ENCODE peak calls at places on chromosomes 2 and 18, in seven cellular contexts. One of them, this sample, is unnamed.

GRCh38 chr18:59096098-59096779 is 43.4 kb upstream of the SEC11C start:
- DNase-seq in GM06990: no peak
- DNase-seq in HFFc6: no peak
- DNase-seq in lower leg skin: no peak
- DNase-seq in CD4-positive, alpha-beta T cell: no peak
- DNase-seq in astrocyte of the spinal cord: no peak
- DNase-seq in NCI-H345: peak
- DNase-seq in this sample: no peak

GRCh38 chr18:59885579-59886163 is 14.1 kb upstream of the PMAIP1 start:
- DNase-seq in HFFc6: peak
- DNase-seq in NCI-H345: no peak
- DNase-seq in lower leg skin: no peak
- DNase-seq in astrocyte of the spinal cord: peak
- DNase-seq in CD4-positive, alpha-beta T cell: no peak
- DNase-seq in GM06990: peak
- DNase-seq in this sample: peak

GRCh38 chr2:182867411-182868048 is 1.1 kb upstream of the FRZB start:
- DNase-seq in CD4-positive, alpha-beta T cell: no peak
- DNase-seq in NCI-H345: no peak
- DNase-seq in astrocyte of the spinal cord: no peak
- DNase-seq in lower leg skin: no peak
- DNase-seq in HFFc6: no peak
- DNase-seq in GM06990: no peak
- DNase-seq in this sample: no peak

GRCh38 chr2:158988501-158988900 is 20.1 kb downstream of the TANC1 start:
- DNase-seq in astrocyte of the spinal cord: no peak
- DNase-seq in CD4-positive, alpha-beta T cell: no peak
- DNase-seq in lower leg skin: no peak
- DNase-seq in NCI-H345: no peak
- DNase-seq in HFFc6: no peak
- DNase-seq in GM06990: no peak
- DNase-seq in this sample: no peak

GRCh38 chr2:7673843-7674242 is 756.6 kb downstream of the RNF144A start:
- DNase-seq in HFFc6: peak
- DNase-seq in astrocyte of the spinal cord: peak
- DNase-seq in GM06990: no peak
- DNase-seq in lower leg skin: no peak
- DNase-seq in CD4-positive, alpha-beta T cell: no peak
- DNase-seq in NCI-H345: no peak
- DNase-seq in this sample: no peak

GRCh38 chr18:60894254-60894945 is 438.8 kb upstream of the CDH20 start:
- DNase-seq in astrocyte of the spinal cord: no peak
- DNase-seq in lower leg skin: no peak
- DNase-seq in CD4-positive, alpha-beta T cell: no peak
- DNase-seq in GM06990: no peak
- DNase-seq in NCI-H345: no peak
- DNase-seq in HFFc6: no peak
- DNase-seq in this sample: no peak

GRCh38 chr2:85537600-85538506 is 1.1 kb upstream of the MAT2A start:
- DNase-seq in GM06990: peak
- DNase-seq in NCI-H345: peak
- DNase-seq in lower leg skin: peak
- DNase-seq in HFFc6: no peak
- DNase-seq in CD4-positive, alpha-beta T cell: no peak
- DNase-seq in astrocyte of the spinal cord: no peak
- DNase-seq in this sample: no peak

GRCh38 chr2:99471635-99472326 is 18.0 kb downstream of the REV1 start:
- DNase-seq in GM06990: no peak
- DNase-seq in CD4-positive, alpha-beta T cell: no peak
- DNase-seq in NCI-H345: no peak
- DNase-seq in lower leg skin: no peak
- DNase-seq in HFFc6: no peak
- DNase-seq in astrocyte of the spinal cord: no peak
- DNase-seq in this sample: no peak

GRCh38 chr18:25896178-25896780 is 194.1 kb downstream of the SS18 start:
- DNase-seq in astrocyte of the spinal cord: peak
- DNase-seq in HFFc6: peak
- DNase-seq in GM06990: no peak
- DNase-seq in lower leg skin: no peak
- DNase-seq in CD4-positive, alpha-beta T cell: peak
- DNase-seq in NCI-H345: peak
- DNase-seq in this sample: peak

GRCh38 chr2:136281281-136282117 is 163.6 kb upstream of the CXCR4 start:
- DNase-seq in lower leg skin: no peak
- DNase-seq in GM06990: peak
- DNase-seq in astrocyte of the spinal cord: no peak
- DNase-seq in CD4-positive, alpha-beta T cell: peak
- DNase-seq in HFFc6: no peak
- DNase-seq in NCI-H345: no peak
- DNase-seq in this sample: no peak

GRCh38 chr2:225670111-225670974 is 270.8 kb downstream of the NYAP2 start:
- DNase-seq in HFFc6: peak
- DNase-seq in GM06990: no peak
- DNase-seq in astrocyte of the spinal cord: peak
- DNase-seq in NCI-H345: peak
- DNase-seq in lower leg skin: no peak
- DNase-seq in CD4-positive, alpha-beta T cell: no peak
- DNase-seq in this sample: no peak

GRCh38 chr2:32484907-32485306 is 128.1 kb downstream of the BIRC6 start:
- DNase-seq in GM06990: no peak
- DNase-seq in HFFc6: peak
- DNase-seq in lower leg skin: peak
- DNase-seq in CD4-positive, alpha-beta T cell: no peak
- DNase-seq in NCI-H345: no peak
- DNase-seq in astrocyte of the spinal cord: peak
- DNase-seq in this sample: peak

GRCh38 chr2:75548036-75548573 is 12.6 kb downstream of the EVA1A start:
- DNase-seq in lower leg skin: no peak
- DNase-seq in CD4-positive, alpha-beta T cell: no peak
- DNase-seq in HFFc6: no peak
- DNase-seq in astrocyte of the spinal cord: no peak
- DNase-seq in GM06990: no peak
- DNase-seq in NCI-H345: peak
- DNase-seq in this sample: peak

GRCh38 chr2:102703748-102704147 is 58.1 kb upstream of the TMEM182 start:
- DNase-seq in CD4-positive, alpha-beta T cell: no peak
- DNase-seq in NCI-H345: peak
- DNase-seq in lower leg skin: no peak
- DNase-seq in GM06990: no peak
- DNase-seq in HFFc6: peak
- DNase-seq in astrocyte of the spinal cord: peak
- DNase-seq in this sample: no peak

GRCh38 chr2:233384811-233385488 is 30.7 kb downstream of the DGKD start:
- DNase-seq in CD4-positive, alpha-beta T cell: no peak
- DNase-seq in GM06990: no peak
- DNase-seq in HFFc6: no peak
- DNase-seq in NCI-H345: no peak
- DNase-seq in lower leg skin: no peak
- DNase-seq in astrocyte of the spinal cord: no peak
- DNase-seq in this sample: no peak

GRCh38 chr2:72896446-72896845 is 9.2 kb downstream of the SPR start:
- DNase-seq in HFFc6: no peak
- DNase-seq in GM06990: no peak
- DNase-seq in lower leg skin: no peak
- DNase-seq in NCI-H345: no peak
- DNase-seq in astrocyte of the spinal cord: no peak
- DNase-seq in CD4-positive, alpha-beta T cell: no peak
- DNase-seq in this sample: no peak

GRCh38 chr2:121561617-121562268 is 31.1 kb downstream of the RNU4ATAC start:
- DNase-seq in NCI-H345: no peak
- DNase-seq in GM06990: no peak
- DNase-seq in astrocyte of the spinal cord: peak
- DNase-seq in HFFc6: peak
- DNase-seq in CD4-positive, alpha-beta T cell: no peak
- DNase-seq in lower leg skin: no peak
- DNase-seq in this sample: no peak

GRCh38 chr2:46187112-46187618 is 110.0 kb upstream of the EPAS1 start:
- DNase-seq in lower leg skin: no peak
- DNase-seq in GM06990: peak
- DNase-seq in CD4-positive, alpha-beta T cell: no peak
- DNase-seq in NCI-H345: no peak
- DNase-seq in astrocyte of the spinal cord: peak
- DNase-seq in HFFc6: peak
- DNase-seq in this sample: no peak

GRCh38 chr18:8329186-8329771 is 280.0 kb upstream of the RAB12 start:
- DNase-seq in lower leg skin: no peak
- DNase-seq in GM06990: no peak
- DNase-seq in HFFc6: peak
- DNase-seq in astrocyte of the spinal cord: peak
- DNase-seq in CD4-positive, alpha-beta T cell: no peak
- DNase-seq in NCI-H345: peak
- DNase-seq in this sample: no peak

GRCh38 chr18:11752116-11752911 is 63.2 kb downstream of the GNAL start:
- DNase-seq in CD4-positive, alpha-beta T cell: no peak
- DNase-seq in astrocyte of the spinal cord: peak
- DNase-seq in NCI-H345: no peak
- DNase-seq in GM06990: no peak
- DNase-seq in lower leg skin: no peak
- DNase-seq in HFFc6: no peak
- DNase-seq in this sample: no peak

GRCh38 chr2:241417626-241418025 is 61.5 kb downstream of the FARP2 start:
- DNase-seq in NCI-H345: peak
- DNase-seq in astrocyte of the spinal cord: no peak
- DNase-seq in GM06990: no peak
- DNase-seq in lower leg skin: no peak
- DNase-seq in CD4-positive, alpha-beta T cell: no peak
- DNase-seq in HFFc6: no peak
- DNase-seq in this sample: no peak

GRCh38 chr2:181570833-181571661 is 85.9 kb downstream of the CERKL start:
- DNase-seq in astrocyte of the spinal cord: peak
- DNase-seq in NCI-H345: no peak
- DNase-seq in GM06990: no peak
- DNase-seq in lower leg skin: no peak
- DNase-seq in CD4-positive, alpha-beta T cell: no peak
- DNase-seq in HFFc6: no peak
- DNase-seq in this sample: peak

GRCh38 chr2:210553371-210553770 is 3.0 kb upstream of the CPS1 start:
- DNase-seq in CD4-positive, alpha-beta T cell: no peak
- DNase-seq in astrocyte of the spinal cord: peak
- DNase-seq in NCI-H345: no peak
- DNase-seq in GM06990: no peak
- DNase-seq in HFFc6: no peak
- DNase-seq in lower leg skin: no peak
- DNase-seq in this sample: peak

GRCh38 chr2:17951563-17951962 is 73.1 kb downstream of the KCNS3 start:
- DNase-seq in NCI-H345: no peak
- DNase-seq in HFFc6: no peak
- DNase-seq in astrocyte of the spinal cord: no peak
- DNase-seq in GM06990: no peak
- DNase-seq in lower leg skin: no peak
- DNase-seq in CD4-positive, alpha-beta T cell: no peak
- DNase-seq in this sample: no peak

GRCh38 chr2:18546586-18546985 is 13.9 kb downstream of the RDH14 start:
- DNase-seq in HFFc6: no peak
- DNase-seq in lower leg skin: no peak
- DNase-seq in astrocyte of the spinal cord: no peak
- DNase-seq in NCI-H345: peak
- DNase-seq in CD4-positive, alpha-beta T cell: no peak
- DNase-seq in GM06990: no peak
- DNase-seq in this sample: no peak

GRCh38 chr2:3725458-3726250 is 22.3 kb downstream of the DCDC2C start:
- DNase-seq in HFFc6: no peak
- DNase-seq in CD4-positive, alpha-beta T cell: no peak
- DNase-seq in GM06990: no peak
- DNase-seq in NCI-H345: no peak
- DNase-seq in astrocyte of the spinal cord: no peak
- DNase-seq in lower leg skin: no peak
- DNase-seq in this sample: no peak

GRCh38 chr2:226023383-226023782 is 623.9 kb downstream of the NYAP2 start:
- DNase-seq in NCI-H345: no peak
- DNase-seq in GM06990: no peak
- DNase-seq in lower leg skin: no peak
- DNase-seq in astrocyte of the spinal cord: no peak
- DNase-seq in HFFc6: no peak
- DNase-seq in CD4-positive, alpha-beta T cell: no peak
- DNase-seq in this sample: peak

GRCh38 chr18:48992791-48993555 is 42.2 kb upstream of the SMAD7 start:
- DNase-seq in astrocyte of the spinal cord: no peak
- DNase-seq in lower leg skin: peak
- DNase-seq in CD4-positive, alpha-beta T cell: no peak
- DNase-seq in NCI-H345: no peak
- DNase-seq in HFFc6: no peak
- DNase-seq in GM06990: no peak
- DNase-seq in this sample: no peak

GRCh38 chr18:812123-812672 is at the start of gene YES1:
- DNase-seq in astrocyte of the spinal cord: peak
- DNase-seq in HFFc6: peak
- DNase-seq in CD4-positive, alpha-beta T cell: peak
- DNase-seq in GM06990: peak
- DNase-seq in NCI-H345: peak
- DNase-seq in lower leg skin: peak
- DNase-seq in this sample: peak

GRCh38 chr2:208103616-208104015 is 20.7 kb downstream of the CRYGD start:
- DNase-seq in HFFc6: no peak
- DNase-seq in astrocyte of the spinal cord: no peak
- DNase-seq in CD4-positive, alpha-beta T cell: no peak
- DNase-seq in GM06990: no peak
- DNase-seq in NCI-H345: no peak
- DNase-seq in lower leg skin: no peak
- DNase-seq in this sample: no peak

GRCh38 chr2:219440388-219441256 is 6.0 kb downstream of the SPEG start:
- DNase-seq in HFFc6: peak
- DNase-seq in NCI-H345: no peak
- DNase-seq in lower leg skin: no peak
- DNase-seq in CD4-positive, alpha-beta T cell: no peak
- DNase-seq in GM06990: no peak
- DNase-seq in astrocyte of the spinal cord: no peak
- DNase-seq in this sample: no peak

GRCh38 chr2:218946621-218947020 is 12.8 kb upstream of the CDK5R2 start:
- DNase-seq in CD4-positive, alpha-beta T cell: no peak
- DNase-seq in astrocyte of the spinal cord: no peak
- DNase-seq in GM06990: no peak
- DNase-seq in HFFc6: no peak
- DNase-seq in lower leg skin: no peak
- DNase-seq in NCI-H345: no peak
- DNase-seq in this sample: no peak

GRCh38 chr2:172103471-172104292 is 982 bp upstream of the DLX2 start:
- DNase-seq in GM06990: peak
- DNase-seq in CD4-positive, alpha-beta T cell: peak
- DNase-seq in astrocyte of the spinal cord: peak
- DNase-seq in HFFc6: peak
- DNase-seq in NCI-H345: peak
- DNase-seq in lower leg skin: no peak
- DNase-seq in this sample: peak

GRCh38 chr18:8835556-8835955 is 130.2 kb downstream of the MTCL1 start:
- DNase-seq in CD4-positive, alpha-beta T cell: no peak
- DNase-seq in astrocyte of the spinal cord: peak
- DNase-seq in HFFc6: no peak
- DNase-seq in GM06990: no peak
- DNase-seq in NCI-H345: no peak
- DNase-seq in lower leg skin: no peak
- DNase-seq in this sample: no peak

GRCh38 chr2:128275498-128276045 is 43.1 kb downstream of the HS6ST1 start:
- DNase-seq in lower leg skin: no peak
- DNase-seq in astrocyte of the spinal cord: no peak
- DNase-seq in CD4-positive, alpha-beta T cell: no peak
- DNase-seq in GM06990: no peak
- DNase-seq in HFFc6: no peak
- DNase-seq in NCI-H345: no peak
- DNase-seq in this sample: no peak